ENCODE peak calls at places on chromosomes 7 and 10, in ten cellular contexts. One of them, this sample, is unnamed.

GRCh38 chr10:46992794-46993552 is 81.7 kb downstream of the PTPN20 start:
- DNase-seq in NCI-H2081: peak
- DNase-seq in PC-3: peak
- DNase-seq in psoas muscle: peak
- DNase-seq in M059J: peak
- DNase-seq in LoVo: peak
- DNase-seq in lung microvascular endothelial cell: peak
- DNase-seq in T-cell: no peak
- DNase-seq in iris pigment epithelial cell: peak
- DNase-seq in AG04450: no peak
- DNase-seq in this sample: no peak

GRCh38 chr10:15293862-15294835 is 76.9 kb downstream of the FAM171A1 start:
- DNase-seq in AG04450: no peak
- DNase-seq in PC-3: no peak
- DNase-seq in lung microvascular endothelial cell: peak
- DNase-seq in iris pigment epithelial cell: no peak
- DNase-seq in LoVo: no peak
- DNase-seq in psoas muscle: no peak
- DNase-seq in NCI-H2081: no peak
- DNase-seq in M059J: peak
- DNase-seq in T-cell: no peak
- DNase-seq in this sample: no peak

GRCh38 chr7:158085741-158086695 is 501.6 kb downstream of the PTPRN2 start:
- DNase-seq in T-cell: no peak
- DNase-seq in psoas muscle: no peak
- DNase-seq in PC-3: no peak
- DNase-seq in lung microvascular endothelial cell: no peak
- DNase-seq in LoVo: no peak
- DNase-seq in AG04450: no peak
- DNase-seq in M059J: no peak
- DNase-seq in NCI-H2081: no peak
- DNase-seq in iris pigment epithelial cell: no peak
- DNase-seq in this sample: no peak

GRCh38 chr10:80771902-80772555 is 234.3 kb downstream of the SH2D4B start:
- DNase-seq in AG04450: no peak
- DNase-seq in PC-3: no peak
- DNase-seq in lung microvascular endothelial cell: no peak
- DNase-seq in NCI-H2081: no peak
- DNase-seq in psoas muscle: no peak
- DNase-seq in LoVo: no peak
- DNase-seq in iris pigment epithelial cell: no peak
- DNase-seq in M059J: no peak
- DNase-seq in T-cell: no peak
- DNase-seq in this sample: no peak

GRCh38 chr10:74730246-74730645 is 96.2 kb upstream of the KAT6B start:
- DNase-seq in M059J: no peak
- DNase-seq in AG04450: no peak
- DNase-seq in PC-3: no peak
- DNase-seq in LoVo: no peak
- DNase-seq in lung microvascular endothelial cell: no peak
- DNase-seq in T-cell: no peak
- DNase-seq in psoas muscle: no peak
- DNase-seq in NCI-H2081: no peak
- DNase-seq in iris pigment epithelial cell: no peak
- DNase-seq in this sample: no peak

GRCh38 chr7:144390481-144390880 is 13.0 kb downstream of the NOBOX start:
- DNase-seq in M059J: no peak
- DNase-seq in lung microvascular endothelial cell: no peak
- DNase-seq in LoVo: no peak
- DNase-seq in PC-3: no peak
- DNase-seq in psoas muscle: no peak
- DNase-seq in iris pigment epithelial cell: peak
- DNase-seq in NCI-H2081: no peak
- DNase-seq in T-cell: no peak
- DNase-seq in AG04450: no peak
- DNase-seq in this sample: no peak

GRCh38 chr7:155408657-155409586 is 49.0 kb upstream of the EN2 start:
- DNase-seq in AG04450: no peak
- DNase-seq in LoVo: no peak
- DNase-seq in lung microvascular endothelial cell: no peak
- DNase-seq in NCI-H2081: no peak
- DNase-seq in T-cell: no peak
- DNase-seq in psoas muscle: no peak
- DNase-seq in iris pigment epithelial cell: no peak
- DNase-seq in M059J: no peak
- DNase-seq in PC-3: no peak
- DNase-seq in this sample: no peak

GRCh38 chr7:85094046-85094720 is 92.7 kb downstream of the SEMA3D start:
- DNase-seq in iris pigment epithelial cell: no peak
- DNase-seq in psoas muscle: peak
- DNase-seq in NCI-H2081: no peak
- DNase-seq in LoVo: no peak
- DNase-seq in T-cell: no peak
- DNase-seq in lung microvascular endothelial cell: no peak
- DNase-seq in PC-3: no peak
- DNase-seq in M059J: peak
- DNase-seq in AG04450: no peak
- DNase-seq in this sample: no peak

GRCh38 chr7:149772821-149773425 is 465 bp downstream of the ZNF467 start:
- DNase-seq in iris pigment epithelial cell: no peak
- DNase-seq in NCI-H2081: no peak
- DNase-seq in PC-3: peak
- DNase-seq in M059J: peak
- DNase-seq in LoVo: peak
- DNase-seq in lung microvascular endothelial cell: peak
- DNase-seq in psoas muscle: no peak
- DNase-seq in AG04450: no peak
- DNase-seq in T-cell: peak
- DNase-seq in this sample: peak

GRCh38 chr10:77899080-77899477 is 27.5 kb downstream of the DLG5 start:
- DNase-seq in LoVo: peak
- DNase-seq in lung microvascular endothelial cell: no peak
- DNase-seq in PC-3: peak
- DNase-seq in M059J: peak
- DNase-seq in NCI-H2081: no peak
- DNase-seq in psoas muscle: no peak
- DNase-seq in AG04450: no peak
- DNase-seq in T-cell: no peak
- DNase-seq in iris pigment epithelial cell: peak
- DNase-seq in this sample: no peak

GRCh38 chr10:63286340-63286739 is 153.2 kb downstream of the NRBF2 start:
- DNase-seq in psoas muscle: no peak
- DNase-seq in M059J: peak
- DNase-seq in T-cell: no peak
- DNase-seq in PC-3: no peak
- DNase-seq in NCI-H2081: no peak
- DNase-seq in iris pigment epithelial cell: peak
- DNase-seq in lung microvascular endothelial cell: no peak
- DNase-seq in LoVo: no peak
- DNase-seq in AG04450: no peak
- DNase-seq in this sample: no peak

GRCh38 chr10:60417024-60417423 is 27.3 kb upstream of the ANK3 start:
- DNase-seq in psoas muscle: no peak
- DNase-seq in M059J: peak
- DNase-seq in AG04450: no peak
- DNase-seq in LoVo: no peak
- DNase-seq in lung microvascular endothelial cell: no peak
- DNase-seq in NCI-H2081: no peak
- DNase-seq in iris pigment epithelial cell: no peak
- DNase-seq in T-cell: no peak
- DNase-seq in PC-3: peak
- DNase-seq in this sample: no peak

GRCh38 chr7:27839099-27839498 is 99.1 kb downstream of the TAX1BP1 start:
- DNase-seq in psoas muscle: no peak
- DNase-seq in AG04450: no peak
- DNase-seq in LoVo: no peak
- DNase-seq in iris pigment epithelial cell: no peak
- DNase-seq in lung microvascular endothelial cell: no peak
- DNase-seq in M059J: no peak
- DNase-seq in T-cell: no peak
- DNase-seq in PC-3: no peak
- DNase-seq in NCI-H2081: no peak
- DNase-seq in this sample: no peak

GRCh38 chr10:124724279-124725027 is 19.7 kb downstream of the FAM53B start:
- DNase-seq in LoVo: no peak
- DNase-seq in PC-3: no peak
- DNase-seq in psoas muscle: no peak
- DNase-seq in T-cell: no peak
- DNase-seq in lung microvascular endothelial cell: no peak
- DNase-seq in M059J: no peak
- DNase-seq in AG04450: no peak
- DNase-seq in NCI-H2081: no peak
- DNase-seq in iris pigment epithelial cell: no peak
- DNase-seq in this sample: no peak

GRCh38 chr7:155487509-155488482 is 29.9 kb downstream of the EN2 start:
- DNase-seq in iris pigment epithelial cell: no peak
- DNase-seq in psoas muscle: no peak
- DNase-seq in lung microvascular endothelial cell: no peak
- DNase-seq in T-cell: no peak
- DNase-seq in NCI-H2081: no peak
- DNase-seq in M059J: no peak
- DNase-seq in PC-3: no peak
- DNase-seq in LoVo: no peak
- DNase-seq in AG04450: no peak
- DNase-seq in this sample: no peak

GRCh38 chr7:139642283-139642682 is 118.8 kb downstream of the CLEC2L start:
- DNase-seq in M059J: no peak
- DNase-seq in psoas muscle: no peak
- DNase-seq in T-cell: no peak
- DNase-seq in iris pigment epithelial cell: no peak
- DNase-seq in LoVo: no peak
- DNase-seq in lung microvascular endothelial cell: no peak
- DNase-seq in PC-3: no peak
- DNase-seq in AG04450: no peak
- DNase-seq in NCI-H2081: no peak
- DNase-seq in this sample: no peak

GRCh38 chr7:43612599-43613589 is 30.0 kb downstream of the STK17A start:
- DNase-seq in iris pigment epithelial cell: peak
- DNase-seq in PC-3: no peak
- DNase-seq in NCI-H2081: no peak
- DNase-seq in lung microvascular endothelial cell: no peak
- DNase-seq in T-cell: no peak
- DNase-seq in M059J: peak
- DNase-seq in AG04450: peak
- DNase-seq in LoVo: no peak
- DNase-seq in psoas muscle: no peak
- DNase-seq in this sample: no peak

GRCh38 chr7:110521357-110521756 is 569.6 kb upstream of the LRRN3 start:
- DNase-seq in iris pigment epithelial cell: no peak
- DNase-seq in LoVo: no peak
- DNase-seq in NCI-H2081: no peak
- DNase-seq in PC-3: no peak
- DNase-seq in AG04450: no peak
- DNase-seq in psoas muscle: no peak
- DNase-seq in lung microvascular endothelial cell: no peak
- DNase-seq in M059J: no peak
- DNase-seq in T-cell: no peak
- DNase-seq in this sample: no peak

GRCh38 chr10:89741126-89741762 is 39.9 kb downstream of the KIF20B start:
- DNase-seq in M059J: no peak
- DNase-seq in NCI-H2081: no peak
- DNase-seq in LoVo: no peak
- DNase-seq in T-cell: no peak
- DNase-seq in psoas muscle: no peak
- DNase-seq in iris pigment epithelial cell: no peak
- DNase-seq in PC-3: no peak
- DNase-seq in lung microvascular endothelial cell: no peak
- DNase-seq in AG04450: no peak
- DNase-seq in this sample: no peak

GRCh38 chr10:21020545-21020944 is 123.4 kb upstream of the NEBL start:
- DNase-seq in lung microvascular endothelial cell: peak
- DNase-seq in LoVo: no peak
- DNase-seq in PC-3: peak
- DNase-seq in psoas muscle: no peak
- DNase-seq in iris pigment epithelial cell: no peak
- DNase-seq in NCI-H2081: no peak
- DNase-seq in AG04450: no peak
- DNase-seq in M059J: peak
- DNase-seq in T-cell: no peak
- DNase-seq in this sample: no peak

GRCh38 chr10:70145166-70145665 is 1.3 kb downstream of the TYSND1 start:
- DNase-seq in PC-3: peak
- DNase-seq in psoas muscle: peak
- DNase-seq in iris pigment epithelial cell: no peak
- DNase-seq in LoVo: peak
- DNase-seq in lung microvascular endothelial cell: no peak
- DNase-seq in AG04450: no peak
- DNase-seq in M059J: no peak
- DNase-seq in T-cell: no peak
- DNase-seq in NCI-H2081: no peak
- DNase-seq in this sample: no peak

GRCh38 chr10:114045071-114045737 is 1.5 kb downstream of the ADRB1 start:
- DNase-seq in psoas muscle: peak
- DNase-seq in AG04450: no peak
- DNase-seq in NCI-H2081: no peak
- DNase-seq in T-cell: peak
- DNase-seq in iris pigment epithelial cell: no peak
- DNase-seq in PC-3: peak
- DNase-seq in M059J: peak
- DNase-seq in LoVo: no peak
- DNase-seq in lung microvascular endothelial cell: peak
- DNase-seq in this sample: peak

GRCh38 chr10:86083664-86084175 is 282.9 kb downstream of the GRID1 start:
- DNase-seq in M059J: no peak
- DNase-seq in T-cell: no peak
- DNase-seq in PC-3: no peak
- DNase-seq in LoVo: no peak
- DNase-seq in iris pigment epithelial cell: no peak
- DNase-seq in psoas muscle: no peak
- DNase-seq in AG04450: no peak
- DNase-seq in lung microvascular endothelial cell: no peak
- DNase-seq in NCI-H2081: no peak
- DNase-seq in this sample: no peak

GRCh38 chr7:107446988-107447387 is 22.9 kb upstream of the GPR22 start:
- DNase-seq in NCI-H2081: no peak
- DNase-seq in M059J: peak
- DNase-seq in AG04450: no peak
- DNase-seq in PC-3: peak
- DNase-seq in lung microvascular endothelial cell: peak
- DNase-seq in LoVo: no peak
- DNase-seq in T-cell: no peak
- DNase-seq in iris pigment epithelial cell: peak
- DNase-seq in psoas muscle: no peak
- DNase-seq in this sample: no peak

GRCh38 chr10:31820794-31821369 is 107.7 kb downstream of the ARHGAP12 start:
- DNase-seq in LoVo: no peak
- DNase-seq in AG04450: no peak
- DNase-seq in M059J: no peak
- DNase-seq in PC-3: no peak
- DNase-seq in T-cell: no peak
- DNase-seq in lung microvascular endothelial cell: no peak
- DNase-seq in NCI-H2081: no peak
- DNase-seq in iris pigment epithelial cell: no peak
- DNase-seq in psoas muscle: no peak
- DNase-seq in this sample: no peak

GRCh38 chr7:123538189-123538714 is 3.9 kb upstream of the IQUB start:
- DNase-seq in lung microvascular endothelial cell: peak
- DNase-seq in T-cell: no peak
- DNase-seq in M059J: peak
- DNase-seq in iris pigment epithelial cell: peak
- DNase-seq in psoas muscle: no peak
- DNase-seq in LoVo: peak
- DNase-seq in AG04450: peak
- DNase-seq in NCI-H2081: no peak
- DNase-seq in PC-3: peak
- DNase-seq in this sample: no peak

GRCh38 chr10:88178758-88179157 is 315.3 kb downstream of the PTEN start:
- DNase-seq in T-cell: no peak
- DNase-seq in LoVo: no peak
- DNase-seq in NCI-H2081: no peak
- DNase-seq in psoas muscle: no peak
- DNase-seq in PC-3: no peak
- DNase-seq in iris pigment epithelial cell: no peak
- DNase-seq in AG04450: no peak
- DNase-seq in lung microvascular endothelial cell: no peak
- DNase-seq in M059J: no peak
- DNase-seq in this sample: no peak

GRCh38 chr10:91796332-91797076 is 1.7 kb upstream of the TNKS2 start:
- DNase-seq in T-cell: peak
- DNase-seq in psoas muscle: no peak
- DNase-seq in iris pigment epithelial cell: peak
- DNase-seq in M059J: peak
- DNase-seq in AG04450: no peak
- DNase-seq in LoVo: peak
- DNase-seq in PC-3: peak
- DNase-seq in lung microvascular endothelial cell: peak
- DNase-seq in NCI-H2081: peak
- DNase-seq in this sample: peak